ENCODE peak calls at places on chromosomes 6 and 20, in nine cellular contexts. T is spleen, N is prostate gland, E is pancreas, W is lower lobe of right lung, J is breast epithelium, Y is left lung, A is BJ, S is GM23338. R is an unnamed sample.
A peak's percentile ranks its signal among the peaks of the same experiment; 100 is the strongest.

GRCh38 chr6:27157461-27158315 is 89.8 kb upstream of the PRSS16 start:
- DNase-seq in W (peak; percentile 73), A (no peak), Y (peak; percentile 78), J (no peak), E (peak; percentile 37), T (peak; percentile 91), N (peak; percentile 47), S (peak; percentile 77), R (peak; percentile 73)

GRCh38 chr20:59784365-59785117 is 148.9 kb downstream of the SYCP2 start:
- DNase-seq in E (no peak), S (no peak), J (no peak), W (no peak), Y (no peak), A (no peak), N (no peak), T (no peak), R (no peak)

GRCh38 chr6:113824863-113825262 is 32.3 kb upstream of the MARCKS start:
- DNase-seq in S (no peak), W (no peak), A (no peak), T (no peak), N (no peak), E (no peak), Y (no peak), J (no peak), R (no peak)

GRCh38 chr6:93418448-93419303 is 683 bp downstream of the EPHA7 start:
- DNase-seq in T (peak; percentile 78), J (peak; percentile 52), S (peak; percentile 79), E (peak; percentile 3), A (no peak), Y (no peak), W (peak; percentile 47), N (peak; percentile 40), R (no peak)

GRCh38 chr6:26025047-26025893 is 62.0 kb upstream of the HFE start:
- DNase-seq in W (no peak), Y (no peak), J (no peak), T (no peak), N (peak; percentile 42), A (peak; percentile 42), E (no peak), S (no peak), R (no peak)

GRCh38 chr6:140201787-140202458 is 827.5 kb upstream of the CITED2 start:
- DNase-seq in Y (no peak), T (no peak), J (no peak), E (no peak), S (no peak), A (no peak), N (no peak), W (no peak), R (no peak)

GRCh38 chr6:113047932-113048331 is 700.8 kb downstream of the RFPL4B start:
- DNase-seq in N (no peak), S (no peak), J (no peak), T (no peak), E (no peak), W (no peak), Y (no peak), A (peak; percentile 55), R (no peak)

GRCh38 chr20:35604444-35604750 is 11.2 kb upstream of the SPAG4 start:
- DNase-seq in W (no peak), J (peak; percentile 47), N (no peak), S (peak; percentile 92), Y (no peak), E (no peak), A (no peak), T (peak; percentile 66), R (no peak)

GRCh38 chr6:102298066-102298465 is 904.6 kb downstream of the GRIK2 start:
- DNase-seq in E (no peak), A (no peak), T (no peak), S (no peak), W (no peak), Y (no peak), J (no peak), N (no peak), R (no peak)

GRCh38 chr6:45535933-45536332 is 158.2 kb upstream of the SUPT3H start:
- DNase-seq in J (no peak), T (no peak), N (peak; percentile 62), A (no peak), W (no peak), S (no peak), E (no peak), Y (no peak), R (no peak)

GRCh38 chr6:41546866-41547798 is 951 bp downstream of the FOXP4 start:
- DNase-seq in W (peak; percentile 60), T (peak; percentile 84), A (no peak), Y (no peak), S (peak; percentile 76), N (no peak), J (no peak), E (peak; percentile 58), R (peak; percentile 51)

GRCh38 chr20:58987790-58988564 is 6.9 kb downstream of the NELFCD start:
- DNase-seq in J (no peak), S (no peak), Y (no peak), N (no peak), A (no peak), T (peak; percentile 55), E (no peak), W (no peak), R (no peak)

GRCh38 chr6:51992834-51993233 is 94.6 kb downstream of the PKHD1 start:
- DNase-seq in T (no peak), N (peak; percentile 14), J (no peak), E (no peak), Y (no peak), A (no peak), S (no peak), W (no peak), R (no peak)

GRCh38 chr6:22026160-22026678 is 270.6 kb downstream of the PRL start:
- DNase-seq in E (no peak), A (no peak), W (no peak), N (no peak), Y (no peak), S (no peak), J (no peak), T (no peak), R (peak; percentile 67)

GRCh38 chr6:166540631-166541331 is 45.7 kb downstream of the RAMACL start:
- DNase-seq in N (no peak), A (no peak), W (peak; percentile 53), J (no peak), T (no peak), E (no peak), Y (no peak), S (no peak), R (peak; percentile 24)
- H3K4me3 ChIP-seq in N (no peak overlapping the region), A (no peak overlapping the region), W (peak overlapping the region; percentile 27), J (no peak overlapping the region), T (no peak overlapping the region), E (no peak overlapping the region), Y (no peak overlapping the region), S (no peak overlapping the region), R (no peak overlapping the region)

DNA sequence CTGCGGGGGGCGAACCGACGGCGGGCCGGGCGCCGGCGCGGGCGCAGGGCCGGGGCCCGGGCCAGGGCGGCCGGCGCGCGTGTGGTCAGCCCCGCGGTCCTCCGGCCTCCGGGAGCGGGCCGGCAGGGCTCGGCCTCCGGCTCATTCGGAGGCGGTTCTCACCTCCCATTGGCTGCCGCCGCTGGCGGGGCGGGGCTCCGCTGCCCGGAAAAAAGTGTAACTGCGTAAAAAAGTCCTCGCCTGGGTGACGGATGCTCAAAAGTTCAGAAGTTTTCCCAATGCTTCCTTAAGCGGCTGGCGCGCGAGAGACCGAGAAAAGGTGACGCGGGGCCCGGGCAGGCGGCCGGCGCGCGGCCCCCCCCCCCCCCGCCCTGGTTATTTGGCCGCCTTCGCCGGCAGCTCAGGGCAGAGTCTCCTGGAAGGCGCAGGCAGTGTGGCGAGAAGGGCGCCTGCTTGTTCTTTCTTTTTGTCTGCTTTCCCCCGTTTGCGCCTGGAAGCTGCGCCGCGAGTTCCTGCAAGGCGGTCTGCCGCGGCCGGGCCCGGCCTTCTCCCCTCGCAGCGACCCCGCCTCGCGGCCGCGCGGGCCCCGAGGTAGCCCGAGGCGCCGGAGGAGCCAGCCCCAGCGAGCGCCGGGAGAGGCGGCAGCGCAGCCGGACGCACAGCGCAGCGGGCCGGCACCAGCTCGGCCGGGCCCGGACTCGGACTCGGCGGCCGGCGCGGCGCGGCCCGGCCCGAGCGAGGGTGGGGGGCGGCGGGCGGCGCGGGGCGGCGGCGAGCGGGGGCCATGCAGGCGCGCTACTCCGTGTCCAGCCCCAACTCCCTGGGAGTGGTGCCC is at the start of gene FOXC1:
- DNase-seq in N (peak; percentile 76), J (peak; percentile 78), T (peak; percentile 91), W (peak; percentile 85), A (peak; percentile 80), E (peak; percentile 89), S (peak; percentile 80), Y (peak; percentile 83), R (peak; percentile 73)
- H3K27me3 ChIP-seq in N (peaks cover 8% of the 10 kb centered on the region), J (no peaks in the 10 kb centered on the region), T (peaks cover 99% of the 10 kb centered on the region), W (peaks cover 87% of the 10 kb centered on the region), A (peaks cover 35% of the 10 kb centered on the region), E (peaks cover 8% of the 10 kb centered on the region), S (peaks cover 97% of the 10 kb centered on the region), Y (peaks cover 100% of the 10 kb centered on the region), R (peaks cover 5% of the 10 kb centered on the region)

GRCh38 chr20:5991623-5992441 is 41.4 kb downstream of the MCM8 start:
- DNase-seq in Y (no peak), J (no peak), E (no peak), T (no peak), A (peak; percentile 61), W (no peak), S (no peak), N (no peak), R (no peak)

GRCh38 chr20:5987383-5987782 is 36.9 kb downstream of the MCM8 start:
- DNase-seq in J (no peak), S (no peak), N (no peak), E (no peak), A (no peak), T (no peak), Y (no peak), W (no peak), R (no peak)

GRCh38 chr20:5990946-5991345 is 40.5 kb downstream of the MCM8 start:
- DNase-seq in N (no peak), E (no peak), W (no peak), Y (no peak), A (no peak), S (no peak), T (no peak), J (no peak), R (no peak)

DNA sequence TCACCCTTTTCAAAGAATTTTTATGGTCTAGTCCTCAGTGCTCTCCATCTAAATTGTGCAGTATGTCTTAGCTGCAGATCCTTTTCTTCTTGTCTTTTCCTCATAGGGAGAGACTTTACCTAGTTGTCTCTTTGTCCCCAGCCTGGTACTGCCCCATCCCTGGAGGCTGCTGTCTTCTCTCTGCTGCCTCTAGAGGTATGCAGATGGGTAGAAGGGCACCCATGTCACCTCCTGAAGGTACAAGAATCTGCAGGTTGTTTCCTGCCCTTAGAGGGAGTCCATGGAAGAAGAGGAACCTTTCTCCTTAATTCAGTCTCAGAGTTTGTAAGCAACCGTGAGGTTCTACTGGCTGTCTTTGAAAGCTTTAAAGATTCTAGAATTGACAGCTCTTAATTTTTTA is 39.1 kb downstream of the MCM8 start:
- DNase-seq in E (no peak), J (no peak), A (no peak), S (no peak), Y (no peak), W (no peak), T (no peak), N (no peak), R (no peak)
- TF ChIP-seq CTCF in E (no peak), J (no peak), A (no peak), S (peak; percentile 12), Y (no peak), W (no peak), T (no peak), N (no peak), R (no peak)

DNA sequence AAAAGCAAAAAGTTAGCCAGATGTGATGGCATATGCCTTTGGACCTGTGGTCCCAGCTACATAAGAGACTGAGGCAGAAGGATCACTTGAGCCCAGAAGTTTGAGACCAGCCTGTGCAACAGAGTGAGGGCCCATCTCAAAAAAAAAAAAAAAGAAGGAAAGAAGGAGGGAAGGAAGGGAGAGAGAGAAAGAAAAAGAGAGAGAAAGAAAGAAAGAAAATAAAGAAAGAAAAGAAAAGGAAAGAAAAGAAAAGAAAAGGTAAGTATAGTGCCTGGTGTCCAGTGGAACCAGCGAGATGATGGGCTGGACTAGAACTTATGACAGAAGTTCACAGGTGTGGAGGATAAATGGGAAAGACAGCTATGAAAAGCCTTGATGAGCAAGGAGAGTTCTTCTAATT is 100.9 kb downstream of the QRSL1 start:
- DNase-seq in J (no peak), T (no peak), Y (no peak), N (no peak), S (no peak), A (no peak), W (no peak), E (no peak), R (no peak)
- H3K4me3 ChIP-seq in J (no peak overlapping the region), T (no peak overlapping the region), Y (no peak overlapping the region), N (no peak overlapping the region), S (no peak overlapping the region), A (no peak overlapping the region), W (no peak overlapping the region), E (no peak overlapping the region), R (no peak overlapping the region)